ENCODE peak calls at places on chromosomes 6 and 20, in four cellular contexts. One of them, this sample, is unnamed.

GRCh38 chr6:165245287-165245686 is 64.1 kb downstream of the C6orf118 start:
- DNase-seq in HepG2: no peak
- DNase-seq in H1: no peak
- DNase-seq in GM12878: no peak
- DNase-seq in this sample: no peak

GRCh38 chr20:57003012-57003411 is 263.4 kb downstream of the BMP7 start:
- DNase-seq in HepG2: no peak
- DNase-seq in H1: no peak
- DNase-seq in GM12878: no peak
- DNase-seq in this sample: no peak

GRCh38 chr6:22218410-22218809 is 78.4 kb downstream of the PRL start:
- DNase-seq in HepG2: no peak
- DNase-seq in H1: no peak
- DNase-seq in GM12878: no peak
- DNase-seq in this sample: no peak

GRCh38 chr6:69875715-69876114 is 9.4 kb downstream of the COL19A1 start:
- DNase-seq in HepG2: no peak
- DNase-seq in H1: no peak
- DNase-seq in GM12878: no peak
- DNase-seq in this sample: no peak

GRCh38 chr20:58900292-58900931 is 47.9 kb downstream of the GNAS start:
- DNase-seq in HepG2: no peak
- DNase-seq in H1: no peak
- DNase-seq in GM12878: no peak
- DNase-seq in this sample: no peak

GRCh38 chr6:158706369-158706982 is 56.6 kb downstream of the SYTL3 start:
- DNase-seq in HepG2: peak; percentile 52
- DNase-seq in H1: no peak
- DNase-seq in GM12878: no peak
- DNase-seq in this sample: no peak

GRCh38 chr20:62805365-62805710 is 703 bp downstream of the OGFR start:
- DNase-seq in HepG2: no peak
- DNase-seq in H1: no peak
- DNase-seq in GM12878: no peak
- DNase-seq in this sample: no peak

GRCh38 chr6:113994934-113995342 is 24.0 kb upstream of the HDAC2 start:
- DNase-seq in HepG2: peak; percentile 87
- DNase-seq in H1: no peak
- DNase-seq in GM12878: no peak
- DNase-seq in this sample: peak; percentile 43

GRCh38 chr6:134046054-134046453 is 6.4 kb downstream of the SLC2A12 start:
- DNase-seq in HepG2: no peak
- DNase-seq in H1: no peak
- DNase-seq in GM12878: no peak
- DNase-seq in this sample: no peak

GRCh38 chr6:8879334-8879733 is 444.0 kb upstream of the SLC35B3 start:
- DNase-seq in HepG2: no peak
- DNase-seq in H1: no peak
- DNase-seq in GM12878: no peak
- DNase-seq in this sample: no peak

GRCh38 chr20:16692442-16692841 is 37.4 kb upstream of the SNRPB2 start:
- DNase-seq in HepG2: no peak
- DNase-seq in H1: no peak
- DNase-seq in GM12878: no peak
- DNase-seq in this sample: no peak

GRCh38 chr6:7534192-7534591 is 7.3 kb upstream of the DSP start:
- DNase-seq in HepG2: no peak
- DNase-seq in H1: no peak
- DNase-seq in GM12878: no peak
- DNase-seq in this sample: no peak

GRCh38 chr20:60224914-60225313 is 266.7 kb downstream of the CDH26 start:
- DNase-seq in HepG2: peak; percentile 38
- DNase-seq in H1: no peak
- DNase-seq in GM12878: no peak
- DNase-seq in this sample: no peak

GRCh38 chr20:32155017-32155965 is 45.8 kb downstream of the TM9SF4 start:
- DNase-seq in HepG2: peak; percentile 67
- DNase-seq in H1: peak; percentile 47
- DNase-seq in GM12878: peak; percentile 20
- DNase-seq in this sample: peak; percentile 36

GRCh38 chr6:25717856-25718740 is 36.4 kb upstream of the SLC17A4 start:
- DNase-seq in HepG2: peak; percentile 39
- DNase-seq in H1: no peak
- DNase-seq in GM12878: no peak
- DNase-seq in this sample: no peak

GRCh38 chr20:11124849-11125505 is 451.2 kb upstream of the JAG1 start:
- DNase-seq in HepG2: no peak
- DNase-seq in H1: no peak
- DNase-seq in GM12878: no peak
- DNase-seq in this sample: no peak

GRCh38 chr6:90502381-90502780 is 84.5 kb downstream of the MAP3K7 start:
- DNase-seq in HepG2: no peak
- DNase-seq in H1: no peak
- DNase-seq in GM12878: no peak
- DNase-seq in this sample: no peak

GRCh38 chr6:3209114-3210023 is 18.1 kb downstream of the TUBB2B start:
- DNase-seq in HepG2: peak; percentile 88
- DNase-seq in H1: peak; percentile 87
- DNase-seq in GM12878: peak; percentile 60
- DNase-seq in this sample: peak; percentile 89

GRCh38 chr6:48476257-48476656 is 365.3 kb upstream of the PTCHD4 start:
- DNase-seq in HepG2: peak; percentile 32
- DNase-seq in H1: peak; percentile 5
- DNase-seq in GM12878: no peak
- DNase-seq in this sample: peak; percentile 20

GRCh38 chr6:112225691-112226090 is 28.7 kb downstream of the LAMA4 start:
- DNase-seq in HepG2: no peak
- DNase-seq in H1: no peak
- DNase-seq in GM12878: no peak
- DNase-seq in this sample: no peak

GRCh38 chr6:145155411-145155810 is 579.9 kb downstream of the EPM2A start:
- DNase-seq in HepG2: no peak
- DNase-seq in H1: no peak
- DNase-seq in GM12878: no peak
- DNase-seq in this sample: no peak

GRCh38 chr20:7736336-7736735 is 203.9 kb downstream of the HAO1 start:
- DNase-seq in HepG2: no peak
- DNase-seq in H1: no peak
- DNase-seq in GM12878: no peak
- DNase-seq in this sample: no peak

GRCh38 chr20:56628015-56628872 is 862 bp upstream of the TFAP2C start:
- DNase-seq in HepG2: no peak
- DNase-seq in H1: no peak
- DNase-seq in GM12878: no peak
- DNase-seq in this sample: no peak

GRCh38 chr20:35992713-35993335 is 24.4 kb downstream of the CNBD2 start:
- DNase-seq in HepG2: peak; percentile 81
- DNase-seq in H1: no peak
- DNase-seq in GM12878: peak; percentile 9
- DNase-seq in this sample: no peak

GRCh38 chr6:3222506-3223038 is 4.9 kb downstream of the TUBB2B start:
- DNase-seq in HepG2: no peak
- DNase-seq in H1: no peak
- DNase-seq in GM12878: no peak
- DNase-seq in this sample: no peak

GRCh38 chr20:24503352-24503931 is 34.0 kb downstream of the SYNDIG1 start:
- DNase-seq in HepG2: no peak
- DNase-seq in H1: no peak
- DNase-seq in GM12878: no peak
- DNase-seq in this sample: no peak
- TF ChIP-seq SUZ12 in HepG2: no peak
- TF ChIP-seq SUZ12 in H1: no peak
- TF ChIP-seq SUZ12 in GM12878: no peak
- TF ChIP-seq SUZ12 in this sample: no peak

GRCh38 chr6:11732036-11732545 is 46.5 kb downstream of the ADTRP start:
- DNase-seq in HepG2: no peak
- DNase-seq in H1: no peak
- DNase-seq in GM12878: peak; percentile 99
- DNase-seq in this sample: no peak
- H3K4me3 ChIP-seq in HepG2: no peak overlapping the region
- H3K4me3 ChIP-seq in H1: no peak overlapping the region
- H3K4me3 ChIP-seq in GM12878: no peak overlapping the region
- H3K4me3 ChIP-seq in this sample: no peak overlapping the region

GRCh38 chr6:35415065-35415880 is 36.9 kb upstream of the FANCE start:
- DNase-seq in HepG2: peak; percentile 99
- DNase-seq in H1: no peak
- DNase-seq in GM12878: no peak
- DNase-seq in this sample: peak; percentile 15

GRCh38 chr6:35413911-35414310 is 38.2 kb upstream of the FANCE start:
- DNase-seq in HepG2: no peak
- DNase-seq in H1: no peak
- DNase-seq in GM12878: no peak
- DNase-seq in this sample: no peak

GRCh38 chr6:35419431-35419830 is 32.7 kb upstream of the FANCE start:
- DNase-seq in HepG2: peak; percentile 50
- DNase-seq in H1: no peak
- DNase-seq in GM12878: no peak
- DNase-seq in this sample: peak; percentile 13

GRCh38 chr6:35419961-35420360 is 32.2 kb upstream of the FANCE start:
- DNase-seq in HepG2: no peak
- DNase-seq in H1: no peak
- DNase-seq in GM12878: no peak
- DNase-seq in this sample: no peak

GRCh38 chr6:35417979-35418661 is 34.0 kb upstream of the FANCE start:
- DNase-seq in HepG2: no peak
- DNase-seq in H1: no peak
- DNase-seq in GM12878: no peak
- DNase-seq in this sample: no peak
- TF ChIP-seq ZNF274 in HepG2: no peak
- TF ChIP-seq ZNF274 in H1: no peak
- TF ChIP-seq ZNF274 in GM12878: no peak
- TF ChIP-seq ZNF274 in this sample: no peak

DNA sequence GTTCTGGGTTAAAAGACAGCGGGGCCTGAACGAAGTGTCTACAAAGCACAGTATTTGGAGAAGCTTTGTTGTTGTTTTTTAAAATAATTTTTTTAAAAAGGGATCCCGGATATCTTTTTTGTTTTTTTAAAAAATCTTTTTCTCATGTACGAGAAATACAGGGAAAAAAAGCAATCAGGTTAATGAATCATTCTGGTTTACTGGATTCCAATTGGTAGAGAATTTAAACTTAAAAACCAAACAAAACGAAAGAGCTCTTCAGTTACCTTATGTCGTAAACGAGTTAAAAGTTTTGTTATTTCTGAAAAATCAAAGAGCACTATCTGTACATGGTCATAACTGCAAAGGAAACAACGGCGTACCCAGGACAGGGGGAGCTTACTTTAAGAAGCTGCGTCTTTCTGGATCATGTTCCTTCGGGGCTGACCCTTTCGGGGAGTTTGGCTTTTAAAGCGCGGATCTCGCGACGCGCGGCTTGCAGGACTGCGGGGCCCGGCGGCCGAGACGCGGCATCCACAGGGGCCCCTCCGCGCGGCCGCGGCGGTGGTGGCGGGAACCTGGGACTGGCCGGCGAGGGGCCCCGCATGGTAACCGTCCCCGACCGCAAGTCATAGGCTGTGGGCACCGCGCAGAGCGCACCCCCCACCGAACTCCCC is 927 bp downstream of the IL20RA start:
- DNase-seq in HepG2: no peak
- DNase-seq in H1: no peak
- DNase-seq in GM12878: no peak
- DNase-seq in this sample: no peak
- TF ChIP-seq SUZ12 in HepG2: no peak
- TF ChIP-seq SUZ12 in H1: no peak
- TF ChIP-seq SUZ12 in GM12878: peak; percentile 70
- TF ChIP-seq SUZ12 in this sample: no peak